ENCODE peak calls at places on chromosomes 16 and 17, in six cellular contexts. N, Y, T, A, B and K are unnamed samples.

GRCh38 chr17:8835106-8835505 is 32.4 kb downstream of the PIK3R6 start:
- DNase-seq in N (no peak), Y (no peak), T (no peak), A (no peak), B (no peak), K (no peak)

GRCh38 chr16:83517398-83517797 is 290.4 kb upstream of the HSBP1 start:
- DNase-seq in N (no peak), Y (no peak), T (no peak), A (no peak), B (no peak), K (no peak)

GRCh38 chr17:38766341-38766740 is 13.8 kb downstream of the PSMB3 start:
- DNase-seq in N (no peak), Y (no peak), T (no peak), A (no peak), B (no peak), K (no peak)

GRCh38 chr17:36123431-36123830 is 19.8 kb downstream of the CCL4 start:
- DNase-seq in N (no peak), Y (no peak), T (no peak), A (no peak), B (no peak), K (no peak)

GRCh38 chr16:67443299-67443698 is 12.4 kb downstream of the HSD11B2 start:
- DNase-seq in N (no peak), Y (no peak), T (no peak), A (no peak), B (no peak), K (no peak)

GRCh38 chr16:19130852-19131808 is 17.4 kb downstream of the ITPRIPL2 start:
- DNase-seq in N (no peak), Y (no peak), T (no peak), A (no peak), B (no peak), K (peak; percentile 97)

GRCh38 chr16:67000384-67001158 is 12.2 kb downstream of the CES4A start:
- DNase-seq in N (peak; percentile 26), Y (no peak), T (no peak), A (peak; percentile 76), B (peak; percentile 58), K (peak; percentile 70)

GRCh38 chr17:42484304-42484703 is 25.6 kb downstream of the ATP6V0A1 start:
- DNase-seq in N (no peak), Y (peak; percentile 83), T (no peak), A (no peak), B (no peak), K (no peak)

GRCh38 chr17:74117999-74118421 is 85.5 kb upstream of the RPL38 start:
- DNase-seq in N (no peak), Y (no peak), T (no peak), A (no peak), B (no peak), K (peak; percentile 34)

GRCh38 chr16:67697407-67697806 is 21.7 kb downstream of the GFOD2 start:
- DNase-seq in N (no peak), Y (no peak), T (no peak), A (no peak), B (no peak), K (no peak)

GRCh38 chr17:64974750-64975317 is 55.6 kb upstream of the LRRC37A3 start:
- DNase-seq in N (no peak), Y (no peak), T (no peak), A (no peak), B (no peak), K (peak; percentile 43)